ENCODE peak calls at places on chromosome 13, in nine cellular contexts. Q is neural crest cell; A is nucleus accumbens; T is naive thymus-derived CD8-positive, alpha-beta T cell; G is left lung; K is epithelial cell of prostate; E is SW 1271; R is astrocyte of the cerebellum; N is T-helper 2 cell. U is an unnamed sample.

GRCh38 chr13:27006519-27007161 is 165.0 kb downstream of the USP12 start:
- DNase-seq in E (no peak), N (no peak), A (peak; percentile 52), G (peak; percentile 50), Q (no peak), R (no peak), K (no peak), T (no peak), U (no peak)

GRCh38 chr13:29858231-29858630 is 7.8 kb upstream of the UBL3 start:
- DNase-seq in T (no peak), K (no peak), Q (no peak), E (no peak), R (no peak), A (no peak), G (no peak), N (no peak), U (no peak)

GRCh38 chr13:55199132-55199531 is 1941.6 kb upstream of the PRR20A start:
- DNase-seq in T (no peak), Q (no peak), E (peak; percentile 9), G (no peak), R (no peak), A (no peak), K (no peak), N (no peak), U (no peak)

GRCh38 chr13:74080762-74081161 is 53.4 kb downstream of the KLF12 start:
- DNase-seq in G (no peak), E (no peak), R (no peak), Q (no peak), A (no peak), N (no peak), T (no peak), K (no peak), U (no peak)

GRCh38 chr13:90427322-90428272 is 919.9 kb upstream of the MIR17HG start:
- DNase-seq in R (no peak), K (no peak), A (no peak), E (no peak), Q (no peak), N (no peak), T (no peak), G (no peak), U (no peak)

GRCh38 chr13:25494708-25495411 is 123.1 kb downstream of the ATP8A2 start:
- DNase-seq in T (no peak), E (no peak), K (no peak), A (no peak), N (no peak), Q (no peak), R (no peak), G (no peak), U (no peak)

GRCh38 chr13:54953786-54954185 is 1925.2 kb downstream of the OLFM4 start:
- DNase-seq in T (no peak), G (no peak), Q (no peak), K (peak; percentile 14), E (no peak), A (no peak), R (no peak), N (no peak), U (peak; percentile 44)

GRCh38 chr13:27379694-27380596 is 44.5 kb upstream of the GTF3A start:
- DNase-seq in G (no peak), A (no peak), E (peak; percentile 21), K (no peak), N (no peak), T (peak; percentile 37), Q (peak; percentile 67), R (no peak), U (peak; percentile 38)

GRCh38 chr13:75850915-75851314 is 214.8 kb downstream of the LMO7 start:
- DNase-seq in R (no peak), G (no peak), N (no peak), K (no peak), Q (no peak), E (no peak), T (no peak), A (no peak), U (no peak)

GRCh38 chr13:74683411-74683810 is 549.2 kb upstream of the KLF12 start:
- DNase-seq in G (no peak), K (no peak), N (no peak), E (no peak), A (no peak), R (no peak), Q (no peak), T (no peak), U (no peak)

GRCh38 chr13:100069278-100069677 is 19.6 kb upstream of the PCCA start:
- DNase-seq in Q (no peak), G (no peak), E (no peak), N (no peak), R (no peak), T (no peak), K (peak; percentile 14), A (no peak), U (peak; percentile 12)

GRCh38 chr13:79812070-79812850 is 331.3 kb downstream of the NDFIP2 start:
- DNase-seq in K (no peak), R (no peak), T (no peak), N (no peak), Q (no peak), E (no peak), A (no peak), G (no peak), U (no peak)

GRCh38 chr13:96075953-96076543 is 13.9 kb upstream of the HS6ST3 start:
- DNase-seq in E (peak; percentile 17), A (no peak), Q (no peak), T (no peak), K (no peak), N (no peak), R (no peak), G (no peak), U (peak; percentile 21)

GRCh38 chr13:20121154-20121515 is 39.7 kb downstream of the GJA3 start:
- DNase-seq in E (no peak), K (no peak), R (no peak), A (no peak), N (no peak), G (no peak), T (no peak), Q (no peak), U (no peak)

GRCh38 chr13:33218020-33218419 is 67.5 kb downstream of the STARD13 start:
- DNase-seq in R (no peak), G (no peak), Q (no peak), K (peak; percentile 66), N (no peak), A (no peak), E (no peak), T (no peak), U (peak; percentile 78)

GRCh38 chr13:62194371-62194770 is 778.7 kb upstream of the PCDH20 start:
- DNase-seq in G (no peak), A (no peak), T (no peak), R (no peak), K (no peak), E (no peak), Q (no peak), N (no peak), U (no peak)

GRCh38 chr13:78102121-78102677 is 183.6 kb upstream of the EDNRB start:
- DNase-seq in T (no peak), K (no peak), R (no peak), Q (no peak), N (no peak), A (no peak), G (no peak), E (no peak), U (no peak)

GRCh38 chr13:112097770-112098169 is 30.8 kb downstream of the SOX1 start:
- DNase-seq in A (no peak), K (no peak), G (no peak), T (no peak), Q (no peak), E (no peak), N (no peak), R (no peak), U (no peak)

GRCh38 chr13:69641773-69642172 is 465.9 kb upstream of the ATXN8OS start:
- DNase-seq in N (no peak), R (no peak), Q (no peak), T (no peak), A (no peak), E (no peak), K (no peak), G (no peak), U (no peak)

GRCh38 chr13:33135097-33135496 is 118.9 kb downstream of the KL start:
- DNase-seq in R (no peak), K (no peak), A (no peak), T (no peak), Q (no peak), E (no peak), G (no peak), N (no peak), U (no peak)

GRCh38 chr13:49711218-49711863 is 20.1 kb upstream of the EBPL start:
- DNase-seq in N (no peak), T (no peak), G (no peak), E (no peak), A (no peak), R (no peak), K (no peak), Q (no peak), U (peak; percentile 15)

GRCh38 chr13:101845501-101846012 is 393.1 kb downstream of the ITGBL1 start:
- DNase-seq in E (no peak), A (no peak), T (no peak), Q (no peak), R (no peak), G (no peak), K (no peak), N (no peak), U (no peak)

GRCh38 chr13:48682452-48682851 is 28.7 kb downstream of the CYSLTR2 start:
- DNase-seq in R (no peak), Q (no peak), A (no peak), T (no peak), G (no peak), E (no peak), K (no peak), N (no peak), U (no peak)

GRCh38 chr13:34591801-34592454 is 350.1 kb upstream of the NBEA start:
- DNase-seq in K (no peak), G (no peak), N (no peak), T (no peak), R (no peak), Q (no peak), E (no peak), A (peak; percentile 39), U (no peak)

GRCh38 chr13:36345438-36346221 is 564 bp downstream of the SPART start:
- DNase-seq in Q (peak; percentile 41), A (peak; percentile 57), G (peak; percentile 79), E (peak; percentile 54), R (peak; percentile 82), K (no peak), N (no peak), T (peak; percentile 38), U (peak; percentile 58)